ENCODE peak calls at places on chromosomes 7 and 10, in nine cellular contexts. One of them, this sample, is unnamed.

GRCh38 chr7:139232893-139233292 is 1.9 kb downstream of the UBN2 start:
- DNase-seq in colonic mucosa: no peak
- DNase-seq in astrocyte: peak; percentile 35
- DNase-seq in nephron progenitor cell: no peak
- DNase-seq in epithelial cell of esophagus: peak; percentile 79
- DNase-seq in pancreas: no peak
- DNase-seq in BJ: peak; percentile 15
- DNase-seq in WTC11: no peak
- DNase-seq in OCI-LY7: no peak
- DNase-seq in this sample: peak; percentile 54

GRCh38 chr10:44706745-44707144 is 204.4 kb upstream of the TMEM72 start:
- DNase-seq in colonic mucosa: no peak
- DNase-seq in epithelial cell of esophagus: peak; percentile 84
- DNase-seq in BJ: peak; percentile 95
- DNase-seq in OCI-LY7: no peak
- DNase-seq in nephron progenitor cell: no peak
- DNase-seq in WTC11: no peak
- DNase-seq in pancreas: no peak
- DNase-seq in astrocyte: peak; percentile 99
- DNase-seq in this sample: peak; percentile 88

GRCh38 chr10:34758447-34758996 is 56.6 kb downstream of the PARD3 start:
- DNase-seq in epithelial cell of esophagus: peak; percentile 95
- DNase-seq in OCI-LY7: no peak
- DNase-seq in astrocyte: peak; percentile 95
- DNase-seq in WTC11: no peak
- DNase-seq in pancreas: no peak
- DNase-seq in nephron progenitor cell: no peak
- DNase-seq in BJ: peak; percentile 51
- DNase-seq in colonic mucosa: peak; percentile 54
- DNase-seq in this sample: peak; percentile 79

GRCh38 chr7:64307254-64308018 is 6.3 kb upstream of the ZNF736 start:
- DNase-seq in epithelial cell of esophagus: peak; percentile 90
- DNase-seq in nephron progenitor cell: no peak
- DNase-seq in OCI-LY7: peak; percentile 98
- DNase-seq in astrocyte: peak; percentile 75
- DNase-seq in pancreas: peak; percentile 89
- DNase-seq in WTC11: no peak
- DNase-seq in BJ: peak; percentile 65
- DNase-seq in colonic mucosa: peak; percentile 94
- DNase-seq in this sample: no peak

GRCh38 chr10:83352588-83352987 is 786.7 kb upstream of the GHITM start:
- DNase-seq in OCI-LY7: no peak
- DNase-seq in nephron progenitor cell: no peak
- DNase-seq in BJ: no peak
- DNase-seq in pancreas: no peak
- DNase-seq in astrocyte: no peak
- DNase-seq in epithelial cell of esophagus: no peak
- DNase-seq in WTC11: no peak
- DNase-seq in colonic mucosa: no peak
- DNase-seq in this sample: no peak

GRCh38 chr7:73715648-73716317 is 3.7 kb downstream of the STX1A start:
- DNase-seq in colonic mucosa: no peak
- DNase-seq in pancreas: no peak
- DNase-seq in OCI-LY7: peak; percentile 54
- DNase-seq in epithelial cell of esophagus: peak; percentile 99
- DNase-seq in astrocyte: peak; percentile 90
- DNase-seq in BJ: peak; percentile 84
- DNase-seq in WTC11: no peak
- DNase-seq in nephron progenitor cell: peak; percentile 63
- DNase-seq in this sample: peak; percentile 97

GRCh38 chr10:5105626-5106025 is 11.4 kb downstream of the AKR1C3 start:
- DNase-seq in pancreas: no peak
- DNase-seq in colonic mucosa: no peak
- DNase-seq in nephron progenitor cell: no peak
- DNase-seq in epithelial cell of esophagus: no peak
- DNase-seq in WTC11: no peak
- DNase-seq in OCI-LY7: no peak
- DNase-seq in astrocyte: no peak
- DNase-seq in BJ: no peak
- DNase-seq in this sample: peak; percentile 23

GRCh38 chr10:12177642-12178041 is 18.0 kb downstream of the NUDT5 start:
- DNase-seq in nephron progenitor cell: no peak
- DNase-seq in pancreas: no peak
- DNase-seq in colonic mucosa: no peak
- DNase-seq in OCI-LY7: no peak
- DNase-seq in BJ: no peak
- DNase-seq in WTC11: no peak
- DNase-seq in astrocyte: peak; percentile 25
- DNase-seq in epithelial cell of esophagus: peak; percentile 30
- DNase-seq in this sample: no peak

GRCh38 chr7:117971581-117972244 is 98.5 kb upstream of the CTTNBP2 start:
- DNase-seq in WTC11: no peak
- DNase-seq in epithelial cell of esophagus: no peak
- DNase-seq in nephron progenitor cell: no peak
- DNase-seq in BJ: no peak
- DNase-seq in pancreas: no peak
- DNase-seq in OCI-LY7: no peak
- DNase-seq in colonic mucosa: no peak
- DNase-seq in astrocyte: no peak
- DNase-seq in this sample: no peak

GRCh38 chr10:91864099-91864498 is 45.2 kb downstream of the FGFBP3 start:
- DNase-seq in colonic mucosa: peak; percentile 48
- DNase-seq in WTC11: no peak
- DNase-seq in nephron progenitor cell: no peak
- DNase-seq in epithelial cell of esophagus: no peak
- DNase-seq in pancreas: no peak
- DNase-seq in astrocyte: no peak
- DNase-seq in BJ: no peak
- DNase-seq in OCI-LY7: no peak
- DNase-seq in this sample: no peak

GRCh38 chr10:116097239-116097751 is 175.7 kb downstream of the GFRA1 start:
- DNase-seq in epithelial cell of esophagus: no peak
- DNase-seq in WTC11: no peak
- DNase-seq in nephron progenitor cell: peak; percentile 41
- DNase-seq in colonic mucosa: no peak
- DNase-seq in astrocyte: no peak
- DNase-seq in BJ: no peak
- DNase-seq in OCI-LY7: no peak
- DNase-seq in pancreas: no peak
- DNase-seq in this sample: no peak

GRCh38 chr10:110634527-110635209 is 9.5 kb upstream of the RBM20 start:
- DNase-seq in pancreas: peak; percentile 77
- DNase-seq in astrocyte: no peak
- DNase-seq in WTC11: no peak
- DNase-seq in colonic mucosa: peak; percentile 69
- DNase-seq in epithelial cell of esophagus: peak; percentile 31
- DNase-seq in OCI-LY7: no peak
- DNase-seq in nephron progenitor cell: no peak
- DNase-seq in BJ: no peak
- DNase-seq in this sample: peak; percentile 47

GRCh38 chr7:939843-940242 is 14.6 kb downstream of the ADAP1 start:
- DNase-seq in WTC11: no peak
- DNase-seq in astrocyte: no peak
- DNase-seq in pancreas: peak; percentile 6
- DNase-seq in epithelial cell of esophagus: no peak
- DNase-seq in nephron progenitor cell: no peak
- DNase-seq in colonic mucosa: no peak
- DNase-seq in OCI-LY7: no peak
- DNase-seq in BJ: no peak
- DNase-seq in this sample: no peak

GRCh38 chr7:42347616-42348015 is 110.6 kb upstream of the GLI3 start:
- DNase-seq in pancreas: no peak
- DNase-seq in epithelial cell of esophagus: peak; percentile 79
- DNase-seq in WTC11: no peak
- DNase-seq in astrocyte: no peak
- DNase-seq in colonic mucosa: no peak
- DNase-seq in nephron progenitor cell: no peak
- DNase-seq in BJ: no peak
- DNase-seq in OCI-LY7: no peak
- DNase-seq in this sample: no peak

GRCh38 chr7:90597527-90597871 is 1.4 kb downstream of the CDK14 start:
- DNase-seq in astrocyte: no peak
- DNase-seq in epithelial cell of esophagus: no peak
- DNase-seq in OCI-LY7: no peak
- DNase-seq in colonic mucosa: no peak
- DNase-seq in nephron progenitor cell: no peak
- DNase-seq in BJ: no peak
- DNase-seq in WTC11: no peak
- DNase-seq in pancreas: no peak
- DNase-seq in this sample: no peak

GRCh38 chr10:3169271-3169670 is 3.3 kb downstream of the PITRM1 start:
- DNase-seq in pancreas: no peak
- DNase-seq in colonic mucosa: no peak
- DNase-seq in epithelial cell of esophagus: no peak
- DNase-seq in OCI-LY7: no peak
- DNase-seq in nephron progenitor cell: no peak
- DNase-seq in astrocyte: no peak
- DNase-seq in WTC11: no peak
- DNase-seq in BJ: no peak
- DNase-seq in this sample: no peak

GRCh38 chr10:123930340-123931001 is 38.9 kb upstream of the CPXM2 start:
- DNase-seq in WTC11: no peak
- DNase-seq in pancreas: no peak
- DNase-seq in epithelial cell of esophagus: no peak
- DNase-seq in astrocyte: peak; percentile 7
- DNase-seq in colonic mucosa: no peak
- DNase-seq in OCI-LY7: no peak
- DNase-seq in BJ: peak; percentile 94
- DNase-seq in nephron progenitor cell: no peak
- DNase-seq in this sample: no peak

DNA sequence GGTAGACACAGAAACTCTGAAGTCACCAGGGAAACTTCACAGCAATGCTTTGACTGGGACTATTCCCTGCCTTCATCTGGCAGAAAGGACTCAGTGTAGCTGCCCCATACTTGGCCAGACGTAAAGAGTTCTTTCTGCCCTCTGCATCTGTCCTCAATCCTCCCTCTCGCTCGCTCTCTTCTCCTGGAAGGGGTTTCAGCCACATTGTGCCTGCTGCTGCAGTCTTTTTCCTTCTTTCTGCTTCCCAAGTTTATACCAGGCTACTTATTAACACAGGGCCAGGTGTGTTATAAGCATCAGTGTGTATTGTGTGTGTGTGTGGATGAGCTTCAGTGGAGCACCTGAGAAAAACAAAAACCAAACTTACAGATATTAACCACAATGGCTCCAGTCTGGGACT is 638.4 kb downstream of the ACTR3B start:
- DNase-seq in pancreas: no peak
- DNase-seq in nephron progenitor cell: no peak
- DNase-seq in OCI-LY7: no peak
- DNase-seq in epithelial cell of esophagus: no peak
- DNase-seq in BJ: no peak
- DNase-seq in astrocyte: no peak
- DNase-seq in WTC11: no peak
- DNase-seq in colonic mucosa: no peak
- DNase-seq in this sample: no peak
- TF ChIP-seq CTCF in pancreas: no peak
- TF ChIP-seq CTCF in nephron progenitor cell: no peak
- TF ChIP-seq CTCF in OCI-LY7: no peak
- TF ChIP-seq CTCF in epithelial cell of esophagus: no peak
- TF ChIP-seq CTCF in BJ: no peak
- TF ChIP-seq CTCF in astrocyte: no peak
- TF ChIP-seq CTCF in WTC11: no peak
- TF ChIP-seq CTCF in colonic mucosa: no peak
- TF ChIP-seq CTCF in this sample: no peak

GRCh38 chr7:17085186-17085585 is 203.4 kb upstream of the AGR3 start:
- DNase-seq in OCI-LY7: no peak
- DNase-seq in WTC11: no peak
- DNase-seq in nephron progenitor cell: no peak
- DNase-seq in pancreas: no peak
- DNase-seq in BJ: no peak
- DNase-seq in astrocyte: no peak
- DNase-seq in colonic mucosa: no peak
- DNase-seq in epithelial cell of esophagus: no peak
- DNase-seq in this sample: no peak
- TF ChIP-seq CTCF in OCI-LY7: no peak
- TF ChIP-seq CTCF in WTC11: no peak
- TF ChIP-seq CTCF in nephron progenitor cell: no peak
- TF ChIP-seq CTCF in pancreas: no peak
- TF ChIP-seq CTCF in BJ: no peak
- TF ChIP-seq CTCF in astrocyte: no peak
- TF ChIP-seq CTCF in colonic mucosa: no peak
- TF ChIP-seq CTCF in epithelial cell of esophagus: no peak
- TF ChIP-seq CTCF in this sample: no peak

DNA sequence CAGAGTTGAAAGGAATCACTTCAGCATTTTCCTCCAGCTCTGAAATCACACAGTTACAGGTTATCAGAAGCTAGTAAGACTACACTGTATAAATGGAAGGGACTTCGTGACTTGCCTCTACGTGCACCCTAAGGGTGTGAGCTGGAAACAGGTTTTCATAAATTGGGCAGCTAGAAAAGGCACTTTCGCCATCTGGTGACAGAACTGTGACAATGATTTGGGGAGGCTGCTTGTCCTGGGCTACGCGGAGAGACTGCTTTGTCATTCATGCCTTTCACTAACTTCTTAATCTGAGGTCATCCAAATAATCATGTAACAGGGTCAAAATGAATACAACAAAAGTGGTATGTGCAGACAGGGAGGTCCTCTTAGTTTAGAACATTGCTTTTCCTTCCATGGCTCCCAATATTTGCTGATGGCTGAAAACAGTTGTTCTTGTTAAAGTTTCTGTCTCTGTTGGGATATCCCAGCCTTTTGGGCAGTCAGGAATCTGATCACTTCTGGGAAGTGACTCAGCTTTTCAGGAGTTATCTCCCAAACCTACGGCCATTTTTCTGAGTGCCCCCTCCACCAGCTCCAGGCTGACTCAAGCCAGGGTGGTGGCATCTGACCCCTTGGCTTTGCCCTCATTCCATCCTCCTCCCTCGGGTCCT is 17.8 kb downstream of the VWC2 start:
- DNase-seq in epithelial cell of esophagus: peak; percentile 40
- DNase-seq in WTC11: peak; percentile 48
- DNase-seq in astrocyte: no peak
- DNase-seq in pancreas: no peak
- DNase-seq in colonic mucosa: peak; percentile 34
- DNase-seq in BJ: no peak
- DNase-seq in OCI-LY7: peak; percentile 91
- DNase-seq in nephron progenitor cell: peak; percentile 31
- DNase-seq in this sample: peak; percentile 7
- TF ChIP-seq CTCF in epithelial cell of esophagus: peak; percentile 47
- TF ChIP-seq CTCF in WTC11: no peak
- TF ChIP-seq CTCF in astrocyte: no peak
- TF ChIP-seq CTCF in pancreas: peak; percentile 26
- TF ChIP-seq CTCF in colonic mucosa: peak; percentile 50
- TF ChIP-seq CTCF in BJ: no peak
- TF ChIP-seq CTCF in OCI-LY7: peak; percentile 96
- TF ChIP-seq CTCF in nephron progenitor cell: peak; percentile 47
- TF ChIP-seq CTCF in this sample: peak; percentile 31

DNA sequence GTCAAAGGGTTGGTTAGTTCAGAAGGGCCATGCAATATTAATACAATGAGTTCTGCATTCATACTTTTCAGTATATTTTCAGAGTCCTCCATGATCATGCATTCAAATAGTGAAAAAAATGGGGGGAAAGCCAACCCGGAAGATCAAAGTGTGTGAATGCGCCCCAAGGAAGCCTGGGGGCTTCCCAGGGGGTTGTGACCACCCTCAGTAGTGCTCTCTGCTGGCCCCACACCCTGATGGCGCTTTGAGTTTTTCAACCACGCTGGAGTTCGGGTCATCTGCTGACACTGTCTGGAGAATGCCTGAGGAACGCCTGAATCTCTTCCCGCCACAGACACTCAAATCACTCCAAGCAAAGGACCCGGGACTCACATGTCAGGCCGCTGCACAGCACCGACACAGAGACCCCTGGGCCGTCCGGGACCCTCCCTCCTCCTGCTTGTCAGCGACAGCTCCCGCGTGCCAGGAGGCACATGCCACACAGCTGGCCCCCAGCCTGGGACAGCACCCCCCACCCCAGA is 1.0 kb downstream of the TNS3 start:
- DNase-seq in nephron progenitor cell: peak; percentile 31
- DNase-seq in OCI-LY7: peak; percentile 54
- DNase-seq in WTC11: no peak
- DNase-seq in astrocyte: no peak
- DNase-seq in colonic mucosa: no peak
- DNase-seq in epithelial cell of esophagus: no peak
- DNase-seq in pancreas: no peak
- DNase-seq in BJ: no peak
- DNase-seq in this sample: no peak
- TF ChIP-seq CTCF in nephron progenitor cell: no peak
- TF ChIP-seq CTCF in OCI-LY7: peak; percentile 68
- TF ChIP-seq CTCF in WTC11: no peak
- TF ChIP-seq CTCF in astrocyte: no peak
- TF ChIP-seq CTCF in colonic mucosa: no peak
- TF ChIP-seq CTCF in epithelial cell of esophagus: no peak
- TF ChIP-seq CTCF in pancreas: no peak
- TF ChIP-seq CTCF in BJ: peak; percentile 19
- TF ChIP-seq CTCF in this sample: no peak

This sample was measured in MCF 10A.